ENCODE peak calls at places on chromosomes 5 and 9, in nine cellular contexts. One of them, this sample, is unnamed.

GRCh38 chr5:17443333-17444125 is 54.5 kb upstream of the TAF11L2 start:
- DNase-seq in NCI-H510A treated with DMSO at 0.1 percent for 48 hours: no peak
- DNase-seq in CD4-positive, CD25-positive, alpha-beta regulatory T cell: no peak
- DNase-seq in fibroblast of pulmonary artery: no peak
- DNase-seq in endothelial cell: no peak
- DNase-seq in amygdala: no peak
- DNase-seq in GM23338: peak
- DNase-seq in psoas muscle: no peak
- DNase-seq in neural progenitor cell: no peak
- DNase-seq in this sample: no peak

GRCh38 chr5:18984559-18985080 is 1003.4 kb downstream of the CDH18 start:
- DNase-seq in psoas muscle: no peak
- DNase-seq in NCI-H510A treated with DMSO at 0.1 percent for 48 hours: no peak
- DNase-seq in endothelial cell: no peak
- DNase-seq in neural progenitor cell: no peak
- DNase-seq in amygdala: no peak
- DNase-seq in GM23338: no peak
- DNase-seq in CD4-positive, CD25-positive, alpha-beta regulatory T cell: no peak
- DNase-seq in fibroblast of pulmonary artery: no peak
- DNase-seq in this sample: no peak

GRCh38 chr9:16459421-16460148 is 410.9 kb downstream of the BNC2 start:
- DNase-seq in neural progenitor cell: peak
- DNase-seq in GM23338: no peak
- DNase-seq in psoas muscle: no peak
- DNase-seq in fibroblast of pulmonary artery: peak
- DNase-seq in CD4-positive, CD25-positive, alpha-beta regulatory T cell: no peak
- DNase-seq in endothelial cell: no peak
- DNase-seq in amygdala: no peak
- DNase-seq in NCI-H510A treated with DMSO at 0.1 percent for 48 hours: no peak
- DNase-seq in this sample: no peak

GRCh38 chr5:150815010-150815409 is 31.3 kb upstream of the IRGM start:
- DNase-seq in endothelial cell: no peak
- DNase-seq in amygdala: no peak
- DNase-seq in neural progenitor cell: no peak
- DNase-seq in CD4-positive, CD25-positive, alpha-beta regulatory T cell: no peak
- DNase-seq in fibroblast of pulmonary artery: no peak
- DNase-seq in NCI-H510A treated with DMSO at 0.1 percent for 48 hours: no peak
- DNase-seq in GM23338: no peak
- DNase-seq in psoas muscle: no peak
- DNase-seq in this sample: no peak

GRCh38 chr5:41856644-41857491 is 13.4 kb downstream of the OXCT1 start:
- DNase-seq in CD4-positive, CD25-positive, alpha-beta regulatory T cell: peak
- DNase-seq in psoas muscle: no peak
- DNase-seq in amygdala: peak
- DNase-seq in GM23338: peak
- DNase-seq in NCI-H510A treated with DMSO at 0.1 percent for 48 hours: peak
- DNase-seq in neural progenitor cell: peak
- DNase-seq in fibroblast of pulmonary artery: peak
- DNase-seq in endothelial cell: peak
- DNase-seq in this sample: peak

GRCh38 chr9:131406567-131407436 is 12.9 kb downstream of the PRRC2B start:
- DNase-seq in endothelial cell: no peak
- DNase-seq in GM23338: no peak
- DNase-seq in NCI-H510A treated with DMSO at 0.1 percent for 48 hours: no peak
- DNase-seq in CD4-positive, CD25-positive, alpha-beta regulatory T cell: peak
- DNase-seq in neural progenitor cell: no peak
- DNase-seq in psoas muscle: no peak
- DNase-seq in fibroblast of pulmonary artery: no peak
- DNase-seq in amygdala: no peak
- DNase-seq in this sample: no peak

GRCh38 chr5:65893749-65894430 is 32.5 kb upstream of the ERBIN start:
- DNase-seq in fibroblast of pulmonary artery: no peak
- DNase-seq in neural progenitor cell: peak
- DNase-seq in amygdala: no peak
- DNase-seq in NCI-H510A treated with DMSO at 0.1 percent for 48 hours: no peak
- DNase-seq in CD4-positive, CD25-positive, alpha-beta regulatory T cell: no peak
- DNase-seq in psoas muscle: no peak
- DNase-seq in GM23338: peak
- DNase-seq in endothelial cell: no peak
- DNase-seq in this sample: no peak

GRCh38 chr9:9942764-9943424 is 669.9 kb downstream of the PTPRD start:
- DNase-seq in neural progenitor cell: peak
- DNase-seq in fibroblast of pulmonary artery: peak
- DNase-seq in CD4-positive, CD25-positive, alpha-beta regulatory T cell: peak
- DNase-seq in psoas muscle: peak
- DNase-seq in endothelial cell: peak
- DNase-seq in amygdala: peak
- DNase-seq in NCI-H510A treated with DMSO at 0.1 percent for 48 hours: peak
- DNase-seq in GM23338: peak
- DNase-seq in this sample: no peak

GRCh38 chr9:126551812-126552211 is 61.9 kb upstream of the LMX1B start:
- DNase-seq in amygdala: no peak
- DNase-seq in fibroblast of pulmonary artery: no peak
- DNase-seq in GM23338: no peak
- DNase-seq in endothelial cell: no peak
- DNase-seq in NCI-H510A treated with DMSO at 0.1 percent for 48 hours: no peak
- DNase-seq in psoas muscle: no peak
- DNase-seq in CD4-positive, CD25-positive, alpha-beta regulatory T cell: no peak
- DNase-seq in neural progenitor cell: no peak
- DNase-seq in this sample: no peak

GRCh38 chr5:114957384-114957783 is 212.3 kb downstream of the TRIM36 start:
- DNase-seq in CD4-positive, CD25-positive, alpha-beta regulatory T cell: no peak
- DNase-seq in psoas muscle: no peak
- DNase-seq in amygdala: no peak
- DNase-seq in fibroblast of pulmonary artery: no peak
- DNase-seq in NCI-H510A treated with DMSO at 0.1 percent for 48 hours: no peak
- DNase-seq in neural progenitor cell: no peak
- DNase-seq in endothelial cell: no peak
- DNase-seq in GM23338: no peak
- DNase-seq in this sample: no peak

GRCh38 chr9:87857141-87857947 is 25.3 kb upstream of the SPATA31E1 start:
- DNase-seq in fibroblast of pulmonary artery: no peak
- DNase-seq in CD4-positive, CD25-positive, alpha-beta regulatory T cell: no peak
- DNase-seq in neural progenitor cell: no peak
- DNase-seq in psoas muscle: no peak
- DNase-seq in GM23338: no peak
- DNase-seq in NCI-H510A treated with DMSO at 0.1 percent for 48 hours: no peak
- DNase-seq in amygdala: no peak
- DNase-seq in endothelial cell: no peak
- DNase-seq in this sample: no peak

GRCh38 chr5:36422957-36423356 is 121.3 kb upstream of the RANBP3L start:
- DNase-seq in CD4-positive, CD25-positive, alpha-beta regulatory T cell: no peak
- DNase-seq in GM23338: no peak
- DNase-seq in endothelial cell: no peak
- DNase-seq in amygdala: no peak
- DNase-seq in psoas muscle: no peak
- DNase-seq in fibroblast of pulmonary artery: no peak
- DNase-seq in NCI-H510A treated with DMSO at 0.1 percent for 48 hours: no peak
- DNase-seq in neural progenitor cell: no peak
- DNase-seq in this sample: no peak

GRCh38 chr5:133962131-133962530 is 6.3 kb downstream of the C5orf15 start:
- DNase-seq in neural progenitor cell: no peak
- DNase-seq in psoas muscle: no peak
- DNase-seq in NCI-H510A treated with DMSO at 0.1 percent for 48 hours: no peak
- DNase-seq in endothelial cell: no peak
- DNase-seq in GM23338: no peak
- DNase-seq in CD4-positive, CD25-positive, alpha-beta regulatory T cell: no peak
- DNase-seq in fibroblast of pulmonary artery: no peak
- DNase-seq in amygdala: no peak
- DNase-seq in this sample: no peak

GRCh38 chr9:133023117-133023890 is 7.5 kb upstream of the GTF3C5 start:
- DNase-seq in fibroblast of pulmonary artery: no peak
- DNase-seq in CD4-positive, CD25-positive, alpha-beta regulatory T cell: peak
- DNase-seq in endothelial cell: no peak
- DNase-seq in GM23338: peak
- DNase-seq in neural progenitor cell: no peak
- DNase-seq in amygdala: no peak
- DNase-seq in psoas muscle: no peak
- DNase-seq in NCI-H510A treated with DMSO at 0.1 percent for 48 hours: no peak
- DNase-seq in this sample: no peak

GRCh38 chr5:133942589-133943474 is 25.6 kb downstream of the C5orf15 start:
- DNase-seq in fibroblast of pulmonary artery: no peak
- DNase-seq in NCI-H510A treated with DMSO at 0.1 percent for 48 hours: no peak
- DNase-seq in endothelial cell: no peak
- DNase-seq in neural progenitor cell: no peak
- DNase-seq in psoas muscle: no peak
- DNase-seq in amygdala: no peak
- DNase-seq in CD4-positive, CD25-positive, alpha-beta regulatory T cell: no peak
- DNase-seq in GM23338: no peak
- DNase-seq in this sample: no peak

GRCh38 chr5:127615916-127616315 is 33.0 kb upstream of the CTXN3 start:
- DNase-seq in GM23338: no peak
- DNase-seq in endothelial cell: no peak
- DNase-seq in CD4-positive, CD25-positive, alpha-beta regulatory T cell: no peak
- DNase-seq in psoas muscle: no peak
- DNase-seq in NCI-H510A treated with DMSO at 0.1 percent for 48 hours: no peak
- DNase-seq in neural progenitor cell: peak
- DNase-seq in fibroblast of pulmonary artery: peak
- DNase-seq in amygdala: no peak
- DNase-seq in this sample: no peak

GRCh38 chr5:149550608-149551226 is 522 bp downstream of the CSNK1A1 start:
- DNase-seq in endothelial cell: peak
- DNase-seq in NCI-H510A treated with DMSO at 0.1 percent for 48 hours: no peak
- DNase-seq in CD4-positive, CD25-positive, alpha-beta regulatory T cell: no peak
- DNase-seq in amygdala: no peak
- DNase-seq in psoas muscle: no peak
- DNase-seq in GM23338: no peak
- DNase-seq in fibroblast of pulmonary artery: no peak
- DNase-seq in neural progenitor cell: peak
- DNase-seq in this sample: no peak

GRCh38 chr9:35664531-35665470 is at the start of gene ARHGEF39:
- DNase-seq in GM23338: peak
- DNase-seq in psoas muscle: peak
- DNase-seq in endothelial cell: peak
- DNase-seq in CD4-positive, CD25-positive, alpha-beta regulatory T cell: peak
- DNase-seq in fibroblast of pulmonary artery: peak
- DNase-seq in neural progenitor cell: peak
- DNase-seq in amygdala: peak
- DNase-seq in NCI-H510A treated with DMSO at 0.1 percent for 48 hours: peak
- DNase-seq in this sample: no peak

GRCh38 chr9:112852741-112853505 is 37.8 kb downstream of the SLC46A2 start:
- DNase-seq in neural progenitor cell: no peak
- DNase-seq in psoas muscle: no peak
- DNase-seq in NCI-H510A treated with DMSO at 0.1 percent for 48 hours: peak
- DNase-seq in endothelial cell: no peak
- DNase-seq in GM23338: no peak
- DNase-seq in fibroblast of pulmonary artery: no peak
- DNase-seq in amygdala: peak
- DNase-seq in CD4-positive, CD25-positive, alpha-beta regulatory T cell: no peak
- DNase-seq in this sample: no peak

GRCh38 chr9:21326526-21327139 is 8.6 kb downstream of the KLHL9 start:
- DNase-seq in endothelial cell: no peak
- DNase-seq in GM23338: peak
- DNase-seq in CD4-positive, CD25-positive, alpha-beta regulatory T cell: peak
- DNase-seq in neural progenitor cell: peak
- DNase-seq in fibroblast of pulmonary artery: peak
- DNase-seq in psoas muscle: no peak
- DNase-seq in NCI-H510A treated with DMSO at 0.1 percent for 48 hours: peak
- DNase-seq in amygdala: no peak
- DNase-seq in this sample: no peak

GRCh38 chr9:113577525-113578261 is 114.2 kb downstream of the RGS3 start:
- DNase-seq in endothelial cell: no peak
- DNase-seq in amygdala: no peak
- DNase-seq in GM23338: no peak
- DNase-seq in CD4-positive, CD25-positive, alpha-beta regulatory T cell: no peak
- DNase-seq in NCI-H510A treated with DMSO at 0.1 percent for 48 hours: no peak
- DNase-seq in neural progenitor cell: no peak
- DNase-seq in fibroblast of pulmonary artery: peak
- DNase-seq in psoas muscle: no peak
- DNase-seq in this sample: no peak

GRCh38 chr5:50751064-50751657 is 84.7 kb downstream of the PARP8 start:
- DNase-seq in endothelial cell: no peak
- DNase-seq in psoas muscle: no peak
- DNase-seq in GM23338: peak
- DNase-seq in amygdala: no peak
- DNase-seq in neural progenitor cell: peak
- DNase-seq in CD4-positive, CD25-positive, alpha-beta regulatory T cell: peak
- DNase-seq in NCI-H510A treated with DMSO at 0.1 percent for 48 hours: peak
- DNase-seq in fibroblast of pulmonary artery: peak
- DNase-seq in this sample: no peak

GRCh38 chr5:144307726-144308125 is 137.1 kb downstream of the KCTD16 start:
- DNase-seq in endothelial cell: no peak
- DNase-seq in NCI-H510A treated with DMSO at 0.1 percent for 48 hours: peak
- DNase-seq in fibroblast of pulmonary artery: no peak
- DNase-seq in GM23338: no peak
- DNase-seq in neural progenitor cell: no peak
- DNase-seq in CD4-positive, CD25-positive, alpha-beta regulatory T cell: no peak
- DNase-seq in psoas muscle: no peak
- DNase-seq in amygdala: no peak
- DNase-seq in this sample: no peak

GRCh38 chr5:96712100-96712746 is 50.0 kb downstream of the CAST start:
- DNase-seq in psoas muscle: no peak
- DNase-seq in GM23338: no peak
- DNase-seq in neural progenitor cell: no peak
- DNase-seq in fibroblast of pulmonary artery: no peak
- DNase-seq in endothelial cell: no peak
- DNase-seq in CD4-positive, CD25-positive, alpha-beta regulatory T cell: no peak
- DNase-seq in amygdala: no peak
- DNase-seq in NCI-H510A treated with DMSO at 0.1 percent for 48 hours: no peak
- DNase-seq in this sample: no peak

GRCh38 chr5:107217721-107218130 is 453.0 kb downstream of the EFNA5 start:
- DNase-seq in amygdala: no peak
- DNase-seq in psoas muscle: peak
- DNase-seq in fibroblast of pulmonary artery: no peak
- DNase-seq in CD4-positive, CD25-positive, alpha-beta regulatory T cell: no peak
- DNase-seq in NCI-H510A treated with DMSO at 0.1 percent for 48 hours: no peak
- DNase-seq in neural progenitor cell: no peak
- DNase-seq in GM23338: no peak
- DNase-seq in endothelial cell: no peak
- DNase-seq in this sample: no peak

GRCh38 chr9:89606567-89607311 is 1.9 kb downstream of the GADD45G start:
- DNase-seq in amygdala: no peak
- DNase-seq in endothelial cell: peak
- DNase-seq in CD4-positive, CD25-positive, alpha-beta regulatory T cell: no peak
- DNase-seq in NCI-H510A treated with DMSO at 0.1 percent for 48 hours: peak
- DNase-seq in neural progenitor cell: peak
- DNase-seq in psoas muscle: peak
- DNase-seq in fibroblast of pulmonary artery: peak
- DNase-seq in GM23338: peak
- DNase-seq in this sample: no peak

GRCh38 chr5:43106290-43106638 is 14.4 kb upstream of the ZNF131 start:
- DNase-seq in fibroblast of pulmonary artery: no peak
- DNase-seq in psoas muscle: no peak
- DNase-seq in endothelial cell: no peak
- DNase-seq in neural progenitor cell: no peak
- DNase-seq in CD4-positive, CD25-positive, alpha-beta regulatory T cell: no peak
- DNase-seq in GM23338: no peak
- DNase-seq in amygdala: no peak
- DNase-seq in NCI-H510A treated with DMSO at 0.1 percent for 48 hours: no peak
- DNase-seq in this sample: no peak

GRCh38 chr5:88376728-88377127 is 108.1 kb upstream of the TMEM161B start:
- DNase-seq in fibroblast of pulmonary artery: no peak
- DNase-seq in neural progenitor cell: no peak
- DNase-seq in psoas muscle: no peak
- DNase-seq in GM23338: no peak
- DNase-seq in NCI-H510A treated with DMSO at 0.1 percent for 48 hours: no peak
- DNase-seq in CD4-positive, CD25-positive, alpha-beta regulatory T cell: no peak
- DNase-seq in amygdala: no peak
- DNase-seq in endothelial cell: no peak
- DNase-seq in this sample: no peak

GRCh38 chr5:157463621-157464407 is 3.8 kb downstream of the NIPAL4 start:
- DNase-seq in psoas muscle: no peak
- DNase-seq in NCI-H510A treated with DMSO at 0.1 percent for 48 hours: no peak
- DNase-seq in fibroblast of pulmonary artery: no peak
- DNase-seq in amygdala: no peak
- DNase-seq in endothelial cell: no peak
- DNase-seq in CD4-positive, CD25-positive, alpha-beta regulatory T cell: no peak
- DNase-seq in GM23338: no peak
- DNase-seq in neural progenitor cell: no peak
- DNase-seq in this sample: no peak

GRCh38 chr5:76807296-76807695 is 11.5 kb upstream of the F2RL1 start:
- DNase-seq in psoas muscle: no peak
- DNase-seq in fibroblast of pulmonary artery: peak
- DNase-seq in CD4-positive, CD25-positive, alpha-beta regulatory T cell: no peak
- DNase-seq in NCI-H510A treated with DMSO at 0.1 percent for 48 hours: no peak
- DNase-seq in GM23338: peak
- DNase-seq in endothelial cell: no peak
- DNase-seq in neural progenitor cell: peak
- DNase-seq in amygdala: no peak
- DNase-seq in this sample: no peak

GRCh38 chr5:66118294-66118693 is 25.8 kb upstream of the SREK1 start:
- DNase-seq in GM23338: no peak
- DNase-seq in neural progenitor cell: no peak
- DNase-seq in fibroblast of pulmonary artery: no peak
- DNase-seq in CD4-positive, CD25-positive, alpha-beta regulatory T cell: no peak
- DNase-seq in amygdala: no peak
- DNase-seq in psoas muscle: no peak
- DNase-seq in endothelial cell: no peak
- DNase-seq in NCI-H510A treated with DMSO at 0.1 percent for 48 hours: no peak
- DNase-seq in this sample: no peak

This sample was measured in GOT3.